ENCODE peak calls at places on chromosomes 4 and X, in four cellular contexts. R, K, N and U are unnamed samples.
A peak's percentile ranks its signal among the peaks of the same experiment; 100 is the strongest.

GRCh38 chrX:13254076-13254785 is 65.6 kb downstream of the ATXN3L start:
- DNase-seq in K (peak; percentile 65), R (peak; percentile 39), N (peak; percentile 72), U (peak; percentile 7)

GRCh38 chrX:107562482-107562881 is 65.8 kb upstream of the PRPS1 start:
- DNase-seq in N (peak; percentile 62), R (no peak), K (peak; percentile 77), U (no peak)

GRCh38 chr4:8913121-8913857 is 41.6 kb upstream of the HMX1 start:
- DNase-seq in R (no peak), N (no peak), K (no peak), U (no peak)

GRCh38 chrX:41442824-41443560 is 4.2 kb upstream of the NYX start:
- DNase-seq in N (no peak), K (no peak), R (no peak), U (no peak)

GRCh38 chr4:181418491-181418890 is 824.7 kb upstream of the TENM3 start:
- DNase-seq in N (no peak), R (no peak), K (no peak), U (no peak)

GRCh38 chr4:51943221-51943620 is 76.9 kb downstream of the LRRC66 start:
- DNase-seq in K (peak; percentile 34), R (no peak), N (peak; percentile 10), U (no peak)

GRCh38 chr4:56764206-56764605 is 57.3 kb downstream of the SPINK2 start:
- DNase-seq in K (no peak), N (no peak), R (no peak), U (no peak)

GRCh38 chr4:41432889-41433288 is 105.1 kb upstream of the LIMCH1 start:
- DNase-seq in K (peak; percentile 28), R (peak; percentile 45), N (peak; percentile 74), U (no peak)

GRCh38 chrX:13911581-13911980 is 94.7 kb upstream of the GPM6B start:
- DNase-seq in K (peak; percentile 75), N (peak; percentile 49), R (no peak), U (no peak)

GRCh38 chr4:16229604-16230003 is 3.3 kb upstream of the TAPT1 start:
- DNase-seq in R (no peak), K (no peak), N (no peak), U (no peak)

GRCh38 chrX:78011846-78012245 is 42.4 kb upstream of the PGAM4 start:
- DNase-seq in R (no peak), K (no peak), N (no peak), U (no peak)

GRCh38 chr4:99438578-99438875 is 3.4 kb upstream of the ADH7 start:
- DNase-seq in N (no peak), K (peak; percentile 19), R (no peak), U (no peak)

GRCh38 chr4:83212041-83212851 is 72.4 kb downstream of the COQ2 start:
- DNase-seq in K (no peak), R (no peak), N (no peak), U (no peak)

GRCh38 chr4:25440478-25441030 is 63.5 kb downstream of the ANAPC4 start:
- DNase-seq in N (peak; percentile 91), K (no peak), R (no peak), U (no peak)

GRCh38 chrX:69362889-69363288 is 141.2 kb upstream of the NALF2 start:
- DNase-seq in K (peak; percentile 74), R (no peak), N (peak; percentile 62), U (no peak)

GRCh38 chrX:55342533-55343501 is 78.1 kb upstream of the PAGE3 start:
- DNase-seq in K (peak; percentile 2), N (peak; percentile 11), R (peak; percentile 4), U (peak; percentile 56)

GRCh38 chrX:103503853-103504207 is 15.5 kb downstream of the RAB40A start:
- DNase-seq in N (no peak), R (no peak), K (peak; percentile 18), U (no peak)

GRCh38 chr4:101037938-101038413 is 309.4 kb downstream of the PPP3CA start:
- DNase-seq in R (no peak), N (peak; percentile 15), K (no peak), U (no peak)

GRCh38 chr4:139014391-139015268 is 951 bp upstream of the NOCT start:
- DNase-seq in N (peak; percentile 96), R (peak; percentile 55), K (peak; percentile 93), U (no peak)

GRCh38 chrX:11540532-11541377 is 125.0 kb downstream of the ARHGAP6 start:
- DNase-seq in K (no peak), N (peak; percentile 15), R (no peak), U (no peak)
- TF ChIP-seq CTCF in K (peak; percentile 8), N (no peak), R (no peak), U (no peak)

GRCh38 chr4:173231916-173232315 is 63.3 kb downstream of the GALNT7 start:
- DNase-seq in K (peak; percentile 22), R (peak; percentile 3), N (peak; percentile 57), U (no peak)
- TF ChIP-seq CTCF in K (peak; percentile 18), R (peak; percentile 38), N (peak; percentile 33), U (no peak)

GRCh38 chr4:113908829-113909228 is 70.6 kb downstream of the ARSJ start:
- DNase-seq in N (no peak), R (no peak), K (peak; percentile 9), U (no peak)
- TF ChIP-seq CTCF in N (no peak), R (no peak), K (no peak), U (no peak)

GRCh38 chr4:123997116-123997515 is 600.5 kb downstream of the SPRY1 start:
- DNase-seq in R (peak; percentile 16), K (no peak), N (no peak), U (no peak)

GRCh38 chr4:123990310-123990709 is 593.7 kb downstream of the SPRY1 start:
- DNase-seq in N (no peak), R (no peak), K (no peak), U (no peak)

GRCh38 chr4:123995939-123996338 is 599.3 kb downstream of the SPRY1 start:
- DNase-seq in N (peak; percentile 72), R (no peak), K (peak; percentile 93), U (no peak)

GRCh38 chr4:123997736-123998449 is 601.3 kb downstream of the SPRY1 start:
- DNase-seq in N (no peak), R (no peak), K (no peak), U (no peak)

GRCh38 chr4:123994917-123995316 is 598.3 kb downstream of the SPRY1 start:
- DNase-seq in K (no peak), N (no peak), R (no peak), U (no peak)
- TF ChIP-seq CTCF in K (peak; percentile 36), N (peak; percentile 30), R (peak; percentile 19), U (peak; percentile 11)

GRCh38 chrX:56554870-56555269 is 8.6 kb upstream of the UBQLN2 start:
- DNase-seq in N (no peak), K (no peak), R (no peak), U (no peak)
- TF ChIP-seq CTCF in N (no peak), K (no peak), R (no peak), U (no peak)

DNA sequence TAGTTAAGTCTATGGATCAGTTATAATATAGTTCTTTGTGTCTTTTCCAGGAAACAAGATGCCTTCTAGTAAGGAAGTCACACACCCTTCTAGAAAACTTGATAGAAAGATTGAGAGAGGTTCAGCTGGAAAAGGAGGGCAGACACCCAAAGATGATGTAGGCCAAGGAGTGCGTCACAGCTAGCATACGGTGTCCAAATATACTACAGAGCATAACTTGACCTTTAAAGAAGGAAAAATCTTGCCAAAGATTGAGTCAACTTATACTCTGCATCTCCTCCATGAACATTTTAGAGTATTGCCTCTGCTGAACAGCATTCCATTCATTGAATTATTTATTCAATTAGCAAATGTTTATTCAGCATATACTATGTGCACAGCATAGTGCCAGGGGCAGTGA is 52.0 kb upstream of the SLC6A14 start:
- DNase-seq in N (peak; percentile 74), K (peak; percentile 69), R (no peak), U (no peak)
- TF ChIP-seq CTCF in N (no peak), K (no peak), R (no peak), U (no peak)